ENCODE peak calls at places on chromosomes 5 and 9, in four cellular contexts. W is IMR-90, L is A549, Y is K562. V is an unnamed sample.

GRCh38 chr5:170329524-170329923 is 31.9 kb upstream of the LCP2 start:
- DNase-seq in L (no peak), Y (no peak), W (no peak), V (no peak)

GRCh38 chr9:124840300-124840833 is 12.9 kb upstream of the WDR38 start:
- DNase-seq in Y (no peak), W (no peak), L (peak), V (no peak)

GRCh38 chr5:135483254-135483653 is 31.1 kb upstream of the TIFAB start:
- DNase-seq in W (no peak), Y (no peak), L (no peak), V (no peak)

GRCh38 chr5:41406424-41406823 is 104.0 kb downstream of the PLCXD3 start:
- DNase-seq in L (peak), W (no peak), Y (no peak), V (no peak)

GRCh38 chr9:124661184-124661755 is 109.8 kb downstream of the NR6A1 start:
- DNase-seq in L (no peak), Y (peak), W (peak), V (no peak)

GRCh38 chr5:127313847-127314473 is 23.4 kb downstream of the MEGF10 start:
- DNase-seq in L (peak), Y (peak), W (peak), V (no peak)

GRCh38 chr5:31385774-31386537 is 145.9 kb downstream of the DROSHA start:
- DNase-seq in Y (peak), L (no peak), W (peak), V (no peak)

GRCh38 chr5:150644058-150644457 is 3.6 kb downstream of the SYNPO start:
- DNase-seq in L (no peak), W (no peak), Y (no peak), V (no peak)

GRCh38 chr9:105452185-105452584 is 4.4 kb downstream of the FSD1L start:
- DNase-seq in L (no peak), W (no peak), Y (no peak), V (no peak)

GRCh38 chr5:980941-981340 is 27.7 kb upstream of the NKD2 start:
- DNase-seq in L (no peak), W (no peak), Y (no peak), V (no peak)

GRCh38 chr5:148343603-148344230 is 8.4 kb downstream of the SPINK9 start:
- DNase-seq in Y (peak), W (no peak), L (no peak), V (no peak)

GRCh38 chr5:129905467-129906176 is 1.4 kb downstream of the CHSY3 start:
- DNase-seq in Y (no peak), W (peak), L (peak), V (no peak)

GRCh38 chr9:93119953-93120845 is 13.9 kb downstream of the NINJ1 start:
- DNase-seq in W (peak), L (peak), Y (peak), V (no peak)

GRCh38 chr9:126986506-126986951 is 71.9 kb downstream of the RALGPS1 start:
- DNase-seq in Y (no peak), L (peak), W (no peak), V (no peak)

GRCh38 chr9:112007575-112008240 is 111.1 kb downstream of the UGCG start:
- DNase-seq in W (no peak), L (no peak), Y (no peak), V (no peak)

GRCh38 chr5:2173067-2173466 is 290.3 kb upstream of the IRX4 start:
- DNase-seq in Y (no peak), W (no peak), L (no peak), V (no peak)

GRCh38 chr9:19490269-19490668 is 81.5 kb downstream of the ACER2 start:
- DNase-seq in W (no peak), L (no peak), Y (no peak), V (no peak)

GRCh38 chr9:5629312-5630037 is 568 bp downstream of the RIC1 start:
- DNase-seq in W (no peak), Y (peak), L (peak), V (no peak)

GRCh38 chr5:89572696-89573095 is 689.7 kb upstream of the MEF2C start:
- DNase-seq in L (no peak), W (peak), Y (peak), V (no peak)

GRCh38 chr5:181114844-181115778 is 15.9 kb downstream of the OR2V1 start:
- DNase-seq in Y (no peak), W (peak), L (peak), V (no peak)
- TF ChIP-seq ELK1 in Y (no peak), W (no peak), L (no peak), V (no peak)

GRCh38 chr5:172051643-172052362 is 45.4 kb upstream of the FBXW11 start:
- DNase-seq in Y (peak), L (no peak), W (no peak), V (no peak)

GRCh38 chr5:172055421-172055820 is 49.0 kb upstream of the FBXW11 start:
- DNase-seq in W (no peak), Y (no peak), L (no peak), V (no peak)

GRCh38 chr5:172054611-172055153 is 48.2 kb upstream of the FBXW11 start:
- DNase-seq in Y (no peak), W (no peak), L (no peak), V (no peak)

GRCh38 chr5:172050070-172050469 is 43.6 kb upstream of the FBXW11 start:
- DNase-seq in Y (no peak), W (no peak), L (no peak), V (no peak)

GRCh38 chr5:172052454-172053236 is 46.2 kb upstream of the FBXW11 start:
- DNase-seq in L (no peak), W (peak), Y (peak), V (no peak)
- TF ChIP-seq ELK1 in L (no peak), W (no peak), Y (no peak), V (no peak)

GRCh38 chr9:34127035-34127948 is 794 bp upstream of the DCAF12 start:
- DNase-seq in Y (peak), L (no peak), W (no peak), V (no peak)
- TF ChIP-seq ELK1 in Y (no peak), L (no peak), W (no peak), V (no peak)

DNA sequence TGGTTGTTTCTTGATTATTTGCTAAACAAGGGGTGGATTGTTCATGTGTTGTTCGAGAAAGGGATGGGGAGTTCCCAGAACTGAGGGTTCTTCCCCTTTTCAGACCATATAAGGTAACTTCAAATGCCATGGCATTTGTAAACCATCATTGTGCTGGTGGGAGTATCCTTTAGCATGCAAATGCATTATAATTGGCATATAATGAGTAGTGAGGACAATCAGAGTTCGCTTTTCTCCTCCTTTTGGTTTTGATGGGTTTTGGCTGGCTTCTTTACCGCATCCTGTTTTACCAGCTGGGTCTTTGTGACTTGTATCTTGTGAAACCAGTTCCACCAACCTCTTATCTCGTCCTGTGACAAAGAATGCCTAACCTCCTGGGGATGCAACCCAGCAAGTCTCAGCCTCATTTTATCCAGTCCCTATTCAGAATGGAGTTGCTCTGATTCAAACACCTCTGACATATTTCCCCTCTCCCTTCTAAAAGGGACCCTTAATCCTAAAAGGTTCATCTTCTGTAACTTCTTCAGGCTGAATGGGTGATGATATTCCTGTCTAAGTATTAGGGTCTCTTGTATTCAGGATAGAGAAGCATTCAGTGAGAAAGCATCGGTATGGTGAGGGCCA is 8.7 kb upstream of the FBN2 start:
- DNase-seq in Y (no peak), W (no peak), L (no peak), V (no peak)
- TF ChIP-seq ELK1 in Y (no peak), W (no peak), L (no peak), V (no peak)

V was measured in GM12878.